ENCODE peak calls at places on chromosomes 6 and 20, in nine cellular contexts. V, F, G, Y, N, Z, C, K and D are unnamed samples.

GRCh38 chr6:138966870-138967269 is 21.2 kb downstream of the REPS1 start:
- DNase-seq in V (no peak), F (no peak), G (no peak), Y (no peak), N (no peak), Z (no peak), C (no peak), K (no peak), D (no peak)

GRCh38 chr6:3457710-3458605 is 1.1 kb upstream of the SLC22A23 start:
- DNase-seq in V (no peak), F (no peak), G (no peak), Y (peak; percentile 40), N (peak; percentile 68), Z (peak; percentile 37), C (peak; percentile 72), K (no peak), D (peak; percentile 19)

GRCh38 chr6:138035070-138035469 is 72.1 kb downstream of the PERP start:
- DNase-seq in V (no peak), F (no peak), G (no peak), Y (no peak), N (no peak), Z (no peak), C (no peak), K (no peak), D (no peak)

GRCh38 chr20:48384147-48384818 is 443.5 kb downstream of the PREX1 start:
- DNase-seq in V (peak; percentile 49), F (peak; percentile 44), G (no peak), Y (peak; percentile 87), N (no peak), Z (peak; percentile 77), C (peak; percentile 92), K (no peak), D (peak; percentile 29)

GRCh38 chr6:31114970-31115849 is 610 bp downstream of the PSORS1C1 start:
- DNase-seq in V (no peak), F (no peak), G (peak; percentile 48), Y (no peak), N (no peak), Z (no peak), C (no peak), K (no peak), D (no peak)

GRCh38 chr6:42281570-42281969 is 63.9 kb upstream of the MRPS10 start:
- DNase-seq in V (no peak), F (no peak), G (no peak), Y (no peak), N (no peak), Z (no peak), C (no peak), K (no peak), D (no peak)

GRCh38 chr6:158332237-158332636 is 20.0 kb downstream of the TULP4 start:
- DNase-seq in V (no peak), F (no peak), G (no peak), Y (no peak), N (no peak), Z (no peak), C (no peak), K (no peak), D (no peak)

GRCh38 chr6:140393665-140394064 is 1019.2 kb upstream of the CITED2 start:
- DNase-seq in V (no peak), F (no peak), G (no peak), Y (no peak), N (no peak), Z (no peak), C (no peak), K (no peak), D (no peak)

GRCh38 chr6:20213271-20213798 is 1.1 kb upstream of the MBOAT1 start:
- DNase-seq in V (no peak), F (no peak), G (no peak), Y (no peak), N (no peak), Z (no peak), C (no peak), K (no peak), D (no peak)

GRCh38 chr6:52566853-52567279 is 10.0 kb downstream of the TRAM2 start:
- DNase-seq in V (no peak), F (no peak), G (peak; percentile 100), Y (no peak), N (no peak), Z (no peak), C (no peak), K (no peak), D (no peak)

GRCh38 chr6:96469312-96469711 is 52.3 kb upstream of the UFL1 start:
- DNase-seq in V (no peak), F (no peak), G (no peak), Y (no peak), N (no peak), Z (no peak), C (no peak), K (no peak), D (no peak)

GRCh38 chr6:135498178-135498841 is 770 bp upstream of the AHI1 start:
- DNase-seq in V (peak; percentile 69), F (no peak), G (peak; percentile 87), Y (no peak), N (peak; percentile 62), Z (peak; percentile 54), C (peak; percentile 64), K (no peak), D (peak; percentile 7)

GRCh38 chr6:46773201-46773855 is 19.9 kb upstream of the MEP1A start:
- DNase-seq in V (no peak), F (no peak), G (no peak), Y (no peak), N (no peak), Z (no peak), C (no peak), K (no peak), D (no peak)

GRCh38 chr6:73157870-73158269 is 67.4 kb downstream of the KHDC1L start:
- DNase-seq in V (no peak), F (no peak), G (no peak), Y (no peak), N (no peak), Z (peak; percentile 16), C (no peak), K (no peak), D (no peak)

GRCh38 chr6:157953580-157954091 is 28.0 kb upstream of the SYNJ2 start:
- DNase-seq in V (no peak), F (no peak), G (no peak), Y (no peak), N (no peak), Z (no peak), C (no peak), K (no peak), D (no peak)

GRCh38 chr20:19757973-19758887 is at the start of gene RIN2:
- DNase-seq in V (no peak), F (no peak), G (peak; percentile 79), Y (peak; percentile 94), N (peak; percentile 95), Z (peak; percentile 98), C (peak; percentile 98), K (peak; percentile 38), D (peak; percentile 95)

GRCh38 chr6:117504478-117505144 is 22.1 kb downstream of the DCBLD1 start:
- DNase-seq in V (no peak), F (no peak), G (no peak), Y (no peak), N (no peak), Z (no peak), C (no peak), K (no peak), D (no peak)

GRCh38 chr20:61260905-61261304 is 8.8 kb downstream of the CDH4 start:
- DNase-seq in V (no peak), F (no peak), G (no peak), Y (peak; percentile 54), N (no peak), Z (no peak), C (peak; percentile 79), K (no peak), D (no peak)
- TF ChIP-seq CTCF in V (no peak), F (no peak), G (peak; percentile 30), Y (no peak), N (no peak), Z (no peak), C (peak; percentile 67), K (no peak), D (no peak)

GRCh38 chr6:134446228-134446848 is 128.4 kb upstream of the SGK1 start:
- DNase-seq in V (peak; percentile 18), F (no peak), G (no peak), Y (no peak), N (no peak), Z (peak; percentile 33), C (no peak), K (no peak), D (no peak)
- TF ChIP-seq CTCF in V (no peak), F (no peak), G (peak; percentile 36), Y (no peak), N (no peak), Z (peak; percentile 25), C (peak; percentile 30), K (peak; percentile 20), D (no peak)

GRCh38 chr6:106300020-106300772 is 25.4 kb downstream of the ATG5 start:
- DNase-seq in V (no peak), F (no peak), G (no peak), Y (no peak), N (no peak), Z (no peak), C (no peak), K (no peak), D (no peak)

GRCh38 chr6:106300944-106301343 is 24.6 kb downstream of the ATG5 start:
- DNase-seq in V (peak; percentile 41), F (no peak), G (no peak), Y (no peak), N (no peak), Z (peak; percentile 29), C (no peak), K (no peak), D (no peak)
- TF ChIP-seq CTCF in V (peak; percentile 82), F (peak; percentile 45), G (peak; percentile 51), Y (no peak), N (peak; percentile 35), Z (peak; percentile 80), C (peak; percentile 79), K (peak; percentile 42), D (peak; percentile 41)

GRCh38 chr20:21609981-21610380 is 95.5 kb upstream of the PAX1 start:
- DNase-seq in V (no peak), F (no peak), G (no peak), Y (no peak), N (no peak), Z (no peak), C (no peak), K (no peak), D (no peak)

GRCh38 chr20:21613512-21613911 is 92.0 kb upstream of the PAX1 start:
- DNase-seq in V (no peak), F (no peak), G (no peak), Y (no peak), N (no peak), Z (no peak), C (no peak), K (no peak), D (no peak)

GRCh38 chr20:21618697-21619421 is 86.6 kb upstream of the PAX1 start:
- DNase-seq in V (peak; percentile 24), F (peak; percentile 12), G (no peak), Y (no peak), N (no peak), Z (no peak), C (no peak), K (no peak), D (no peak)

DNA sequence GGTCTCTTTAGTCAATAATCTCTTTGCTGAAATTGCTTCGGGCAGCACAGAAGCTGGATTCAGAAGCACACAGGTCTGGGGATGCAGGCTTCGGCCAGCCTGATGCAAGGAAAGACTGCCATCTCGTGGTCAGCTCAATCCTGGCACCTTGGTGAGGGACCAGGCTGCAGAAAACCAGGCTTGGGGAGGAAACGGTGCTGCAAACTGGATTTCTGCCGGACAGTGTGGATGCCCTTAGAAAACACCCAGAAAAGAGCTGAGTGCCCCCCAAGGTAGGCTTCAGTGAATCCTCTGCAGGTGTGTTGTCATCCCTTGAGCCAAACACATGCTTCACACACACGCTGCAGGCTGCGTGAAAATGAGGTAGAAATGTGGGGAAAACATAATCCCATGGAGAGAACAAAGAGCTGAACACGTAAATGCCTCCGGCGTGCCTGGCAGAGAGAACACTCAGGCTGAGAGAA is 89.8 kb upstream of the PAX1 start:
- DNase-seq in V (peak; percentile 71), F (peak; percentile 20), G (peak; percentile 48), Y (peak; percentile 81), N (peak; percentile 55), Z (peak; percentile 70), C (peak; percentile 91), K (no peak), D (peak; percentile 78)
- TF ChIP-seq CTCF in V (peak; percentile 94), F (peak; percentile 93), G (peak; percentile 77), Y (peak; percentile 41), N (peak; percentile 70), Z (peak; percentile 85), C (peak; percentile 96), K (peak; percentile 48), D (peak; percentile 88)